ENCODE peak calls at places on chromosomes 2 and 18, in nine cellular contexts. D is tibial artery, K is osteoblast, I is fibroblast of the aortic adventitia, S is heart left ventricle, O is omental fat pad, L is glutamatergic neuron, U is HFFc6, Q is adrenal gland. H is an unnamed sample.

GRCh38 chr18:50558948-50559749 is 738 bp upstream of the MAPK4 start:
- DNase-seq in D (no peak), K (no peak), I (no peak), S (no peak), O (no peak), L (peak), U (no peak), Q (no peak), H (no peak)

GRCh38 chr2:224793961-224794360 is 77.8 kb upstream of the CCDC195 start:
- DNase-seq in D (peak), K (no peak), I (peak), S (no peak), O (no peak), L (no peak), U (peak), Q (no peak), H (no peak)

GRCh38 chr2:187993516-187993915 is 298.2 kb upstream of the GULP1 start:
- DNase-seq in D (no peak), K (peak), I (no peak), S (no peak), O (no peak), L (no peak), U (no peak), Q (no peak), H (peak)

GRCh38 chr18:6569813-6570212 is 155.1 kb upstream of the L3MBTL4 start:
- DNase-seq in D (no peak), K (no peak), I (no peak), S (no peak), O (no peak), L (no peak), U (no peak), Q (peak), H (no peak)

GRCh38 chr2:102030855-102031527 is 39.2 kb downstream of the IL1R2 start:
- DNase-seq in D (no peak), K (no peak), I (no peak), S (no peak), O (no peak), L (no peak), U (no peak), Q (no peak), H (no peak)

GRCh38 chr2:224952942-224953657 is 89.2 kb downstream of the DOCK10 start:
- DNase-seq in D (no peak), K (peak), I (no peak), S (peak), O (no peak), L (no peak), U (no peak), Q (no peak), H (no peak)

GRCh38 chr2:24077535-24077877 is 1.4 kb upstream of the SF3B6 start:
- DNase-seq in D (no peak), K (no peak), I (peak), S (peak), O (no peak), L (no peak), U (no peak), Q (no peak), H (no peak)

GRCh38 chr2:220006152-220006551 is 378.7 kb downstream of the SLC4A3 start:
- DNase-seq in D (no peak), K (no peak), I (no peak), S (peak), O (no peak), L (no peak), U (no peak), Q (peak), H (no peak)

GRCh38 chr18:45254683-45255082 is 360.6 kb upstream of the SLC14A2 start:
- DNase-seq in D (peak), K (no peak), I (peak), S (peak), O (no peak), L (no peak), U (no peak), Q (no peak), H (no peak)

GRCh38 chr2:224136394-224136793 is 97.3 kb upstream of the SERPINE2 start:
- DNase-seq in D (no peak), K (no peak), I (peak), S (no peak), O (no peak), L (no peak), U (no peak), Q (no peak), H (no peak)

GRCh38 chr2:56132138-56132537 is 51.7 kb upstream of the CCDC85A start:
- DNase-seq in D (no peak), K (peak), I (peak), S (no peak), O (no peak), L (no peak), U (peak), Q (no peak), H (peak)

GRCh38 chr2:220191031-220191430 is 563.6 kb downstream of the SLC4A3 start:
- DNase-seq in D (no peak), K (no peak), I (no peak), S (no peak), O (no peak), L (no peak), U (no peak), Q (no peak), H (no peak)

GRCh38 chr2:6757215-6757614 is 108.5 kb downstream of the CMPK2 start:
- DNase-seq in D (no peak), K (no peak), I (no peak), S (no peak), O (no peak), L (no peak), U (no peak), Q (no peak), H (no peak)

DNA sequence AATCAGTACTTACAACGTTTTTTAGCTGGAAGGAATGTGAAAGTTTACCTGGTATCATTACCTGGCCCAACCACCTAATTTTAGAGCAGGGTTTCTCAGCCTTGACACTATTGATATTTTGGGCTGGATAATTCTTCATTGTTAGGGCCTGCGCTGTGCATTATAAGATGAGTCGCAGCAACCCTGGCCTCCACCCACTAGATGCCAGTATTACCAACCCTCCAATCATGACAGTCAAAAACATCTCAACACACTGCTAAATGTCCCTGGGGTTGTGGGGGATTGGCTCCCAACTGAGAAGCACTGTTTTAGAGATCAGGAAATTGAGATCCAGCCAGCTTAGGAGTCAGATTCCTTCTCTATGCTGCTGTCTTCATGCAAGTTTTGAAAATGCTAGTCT is 265.3 kb upstream of the TCF4 start:
- DNase-seq in D (no peak), K (no peak), I (no peak), S (no peak), O (no peak), L (no peak), U (no peak), Q (no peak), H (no peak)
- TF ChIP-seq CTCF in D (no peak), K (no peak), I (no peak), S (no peak), O (no peak), L (no peak), U (no peak), Q (no peak), H (no peak)

DNA sequence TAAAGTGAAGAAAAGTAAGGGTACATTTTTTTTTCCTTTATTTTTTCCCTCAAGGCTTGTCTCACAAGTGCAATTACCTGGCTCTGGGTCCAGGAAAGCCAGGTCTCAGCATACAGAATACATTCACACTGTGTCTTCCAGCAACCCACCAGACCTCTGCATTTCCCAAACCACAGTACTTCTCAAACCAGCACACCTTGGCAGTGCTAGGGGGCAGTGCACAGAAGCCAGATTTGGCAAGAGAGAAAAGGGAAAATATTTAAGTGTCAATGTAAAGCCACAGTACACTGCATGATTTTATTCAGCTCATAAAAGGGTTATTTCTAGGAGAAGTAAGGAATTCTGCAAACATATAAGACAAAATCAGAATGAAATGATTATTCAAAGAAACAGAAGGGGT is 172.8 kb downstream of the NRXN1 start:
- DNase-seq in D (no peak), K (no peak), I (no peak), S (no peak), O (no peak), L (no peak), U (no peak), Q (no peak), H (no peak)
- TF ChIP-seq CTCF in D (no peak), K (no peak), I (no peak), S (no peak), O (no peak), L (no peak), U (no peak), Q (no peak), H (no peak)

GRCh38 chr2:27441958-27442281 is 261 bp upstream of the KRTCAP3 start:
- DNase-seq in D (no peak), K (no peak), I (no peak), S (no peak), O (no peak), L (no peak), U (no peak), Q (no peak), H (no peak)
- TF ChIP-seq CTCF in D (no peak), K (no peak), I (no peak), S (no peak), O (no peak), L (no peak), U (no peak), Q (no peak), H (peak)

DNA sequence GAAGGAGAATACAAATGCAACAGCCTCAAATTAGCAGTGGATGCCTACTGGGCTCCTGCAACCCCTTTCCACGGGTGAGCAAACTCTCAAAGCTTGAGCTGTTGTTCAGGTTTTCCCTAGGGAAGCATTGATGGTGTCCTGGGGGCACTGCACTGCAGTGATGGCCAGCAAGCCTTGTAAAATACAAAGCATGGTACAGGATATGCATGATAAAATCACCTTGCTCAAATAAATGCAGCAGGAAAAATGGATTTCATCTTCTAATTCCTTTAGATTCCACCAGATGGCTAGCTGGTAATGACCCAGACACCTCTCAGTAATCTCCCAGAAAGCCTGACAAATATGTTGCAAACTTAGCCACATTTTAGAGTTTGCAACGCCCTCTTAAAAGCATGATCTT is 698.2 kb downstream of the TRIB2 start:
- DNase-seq in D (no peak), K (no peak), I (no peak), S (no peak), O (no peak), L (no peak), U (no peak), Q (no peak), H (no peak)
- TF ChIP-seq CTCF in D (no peak), K (no peak), I (no peak), S (no peak), O (no peak), L (no peak), U (no peak), Q (no peak), H (no peak)

DNA sequence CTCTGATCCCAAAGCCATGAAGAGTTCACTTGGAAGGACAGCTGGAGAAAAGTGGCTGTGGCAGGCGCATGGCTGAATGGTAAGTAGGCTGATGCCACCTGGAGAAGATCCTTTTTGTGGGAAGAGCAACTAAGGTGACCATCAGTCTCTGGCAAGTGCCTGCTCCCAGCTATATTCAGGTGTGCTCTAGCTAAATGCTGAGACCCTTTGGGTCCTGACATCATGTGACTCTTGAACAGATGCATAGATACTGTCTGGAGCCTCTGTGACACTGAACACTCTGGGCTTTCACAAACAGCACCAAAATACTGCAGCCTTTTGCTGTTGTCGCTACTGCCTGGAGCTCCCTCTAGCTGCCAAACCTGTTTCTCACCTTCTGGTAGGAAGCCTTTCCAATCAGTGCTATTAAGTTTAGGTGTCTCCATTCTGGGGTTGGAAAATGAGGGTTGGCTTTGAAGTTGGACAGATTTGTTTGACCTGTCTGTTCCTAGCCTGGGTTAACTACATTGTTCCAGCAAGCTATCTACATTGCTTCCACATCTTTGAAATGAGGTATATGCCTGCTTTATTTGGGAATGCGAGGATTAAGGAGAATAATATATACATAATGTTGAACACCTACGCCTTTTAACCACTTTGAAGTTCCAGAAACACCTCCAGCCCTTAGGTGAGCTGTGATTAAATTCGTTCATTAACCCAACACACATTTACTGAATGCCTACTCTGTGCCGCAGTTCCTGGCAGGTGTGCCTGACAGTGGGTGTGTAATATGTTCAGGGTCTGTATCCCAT is 3.1 kb downstream of the EGR4 start:
- DNase-seq in D (no peak), K (peak), I (peak), S (no peak), O (no peak), L (peak), U (peak), Q (peak), H (no peak)
- TF ChIP-seq CTCF in D (no peak), K (peak), I (peak), S (peak), O (no peak), L (peak), U (peak), Q (peak), H (peak)

DNA sequence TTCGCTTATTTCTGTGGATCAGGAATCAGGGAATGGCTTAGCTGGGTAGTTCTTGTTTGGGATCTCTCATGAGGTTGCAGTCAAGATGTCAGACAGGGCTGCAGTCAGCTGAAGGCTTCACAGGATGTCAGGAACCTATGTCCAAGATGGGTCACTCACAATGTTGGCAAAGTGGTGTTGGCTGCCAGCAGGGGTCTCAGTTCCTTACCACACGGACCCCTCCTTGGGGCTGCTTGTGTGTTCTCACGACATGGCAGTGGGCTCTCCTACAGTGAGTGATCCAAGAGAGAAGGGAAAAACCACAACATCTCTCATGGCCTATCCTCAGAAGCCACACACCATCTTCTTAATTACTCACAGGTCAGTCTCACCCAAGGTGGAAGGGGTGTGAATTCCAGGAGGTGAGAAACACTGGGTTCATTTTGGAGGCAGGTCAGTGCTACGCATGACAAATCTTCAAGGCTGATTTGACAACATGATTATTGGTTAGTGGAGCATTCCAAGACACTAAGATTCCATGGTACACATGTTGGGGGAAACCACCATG is 1.3 kb upstream of the ANTXR1 start:
- DNase-seq in D (no peak), K (no peak), I (no peak), S (no peak), O (no peak), L (peak), U (no peak), Q (no peak), H (no peak)
- TF ChIP-seq CTCF in D (no peak), K (no peak), I (no peak), S (no peak), O (no peak), L (peak), U (peak), Q (no peak), H (no peak)

GRCh38 chr2:203925512-203926158 is 10.9 kb upstream of the ICOS start:
- DNase-seq in D (no peak), K (no peak), I (no peak), S (no peak), O (no peak), L (no peak), U (no peak), Q (no peak), H (no peak)

GRCh38 chr2:203934006-203934632 is 2.4 kb upstream of the ICOS start:
- DNase-seq in D (no peak), K (no peak), I (no peak), S (no peak), O (no peak), L (no peak), U (no peak), Q (no peak), H (no peak)

GRCh38 chr2:203928849-203929248 is 7.7 kb upstream of the ICOS start:
- DNase-seq in D (no peak), K (no peak), I (peak), S (no peak), O (no peak), L (no peak), U (no peak), Q (no peak), H (no peak)
- TF ChIP-seq CTCF in D (peak), K (peak), I (peak), S (no peak), O (no peak), L (peak), U (peak), Q (peak), H (peak)

DNA sequence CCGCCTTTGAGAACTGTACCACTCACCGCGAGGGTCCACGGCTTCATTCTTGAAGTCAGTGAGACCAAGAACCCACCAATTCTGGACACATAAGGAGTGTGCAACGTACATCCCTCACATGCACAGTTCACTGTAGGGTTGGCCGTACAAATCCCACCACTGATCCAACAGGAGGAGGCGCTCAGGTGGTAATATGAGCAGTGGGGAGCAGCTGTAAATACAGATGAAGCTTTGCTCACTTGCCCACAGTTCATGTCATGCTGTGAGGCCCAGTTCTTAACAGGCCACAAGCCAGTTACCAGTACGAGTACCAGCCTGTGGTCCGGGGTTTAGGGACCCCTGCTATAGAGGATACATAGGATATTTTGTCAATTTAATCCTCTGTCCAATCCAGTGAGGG is 54.4 kb downstream of the CYP1B1 start:
- DNase-seq in D (no peak), K (peak), I (no peak), S (no peak), O (no peak), L (no peak), U (no peak), Q (no peak), H (no peak)
- TF ChIP-seq CTCF in D (no peak), K (no peak), I (no peak), S (no peak), O (no peak), L (no peak), U (no peak), Q (no peak), H (no peak)

DNA sequence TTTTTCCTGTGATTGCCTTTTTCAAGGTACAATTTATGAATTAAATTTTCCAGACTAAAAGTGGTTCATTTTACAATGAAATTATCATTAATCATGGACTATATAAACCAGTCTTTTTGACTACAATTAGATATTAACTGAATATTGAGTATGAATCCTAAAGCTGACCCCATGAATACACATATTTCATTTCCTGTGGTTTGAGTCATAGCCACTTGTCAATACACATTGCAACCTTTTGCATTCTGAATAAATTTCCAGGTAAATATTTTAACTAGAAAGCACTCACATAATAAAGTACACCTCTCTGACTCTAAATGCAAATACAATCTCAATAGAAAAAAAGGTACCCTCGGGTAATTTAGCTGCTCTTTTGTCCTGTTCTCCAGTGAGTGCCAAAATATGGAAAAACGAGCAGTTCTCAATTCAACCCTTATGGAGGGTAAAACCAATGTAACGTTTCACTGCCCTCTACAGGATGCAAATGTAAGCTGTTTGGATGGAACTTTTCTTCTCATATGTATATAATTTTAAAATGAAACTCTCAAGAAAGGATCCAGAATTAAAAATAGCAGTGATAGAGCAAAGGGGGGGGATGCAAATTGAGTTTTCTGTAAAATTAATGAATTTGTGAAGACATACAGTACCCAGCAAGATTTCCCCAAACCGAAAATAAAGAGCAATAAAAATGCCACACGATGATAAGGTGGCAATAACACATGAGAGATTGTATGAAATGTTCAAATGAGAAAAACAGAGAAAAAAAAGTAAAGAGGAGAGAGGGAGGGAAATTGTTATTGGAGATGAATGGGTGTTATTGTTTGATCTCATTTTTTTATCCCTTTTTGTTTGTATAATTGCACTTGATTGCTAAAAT is 1795.7 kb upstream of the PIK3C3 start:
- DNase-seq in D (no peak), K (no peak), I (no peak), S (no peak), O (no peak), L (no peak), U (peak), Q (no peak), H (peak)
- TF ChIP-seq CTCF in D (peak), K (no peak), I (no peak), S (peak), O (no peak), L (peak), U (peak), Q (peak), H (peak)